ENCODE peak calls at places on chromosomes 1 and 21, in eight cellular contexts. P, Z, S, M, T, L, J and Q are unnamed samples.

GRCh38 chr1:10085076-10085475 is 52.3 kb downstream of the UBE4B start:
- DNase-seq in L (no peak), M (no peak), T (no peak), P (no peak), S (no peak), Z (no peak), J (no peak), Q (peak; percentile 18)

GRCh38 chr1:166383635-166384346 is 217.0 kb upstream of the FAM78B start:
- DNase-seq in T (no peak), L (no peak), S (no peak), J (no peak), P (no peak), M (no peak), Z (no peak), Q (no peak)

GRCh38 chr21:15355066-15355465 is 290.3 kb upstream of the NRIP1 start:
- DNase-seq in Z (no peak), T (no peak), M (no peak), P (no peak), J (no peak), S (no peak), L (no peak), Q (no peak)

GRCh38 chr1:219179293-219179692 is 5.6 kb downstream of the LYPLAL1 start:
- DNase-seq in M (no peak), S (no peak), T (no peak), Z (no peak), J (no peak), L (no peak), P (peak; percentile 56), Q (no peak)

GRCh38 chr1:205924436-205924742 is 18.9 kb downstream of the SLC26A9 start:
- DNase-seq in P (no peak), T (no peak), M (no peak), L (no peak), J (no peak), S (no peak), Z (no peak), Q (no peak)

GRCh38 chr1:70299472-70299871 is 55.0 kb downstream of the ANKRD13C start:
- DNase-seq in S (no peak), L (no peak), M (no peak), P (no peak), Z (no peak), T (no peak), J (no peak), Q (no peak)

GRCh38 chr1:172654535-172654934 is 4.4 kb upstream of the FASLG start:
- DNase-seq in T (peak; percentile 78), L (no peak), S (no peak), Z (no peak), J (no peak), P (peak; percentile 79), M (no peak), Q (peak; percentile 17)

GRCh38 chr1:99943238-99943794 is 26.5 kb upstream of the SLC35A3 start:
- DNase-seq in T (peak; percentile 52), S (no peak), M (no peak), Z (no peak), J (no peak), L (no peak), P (peak; percentile 56), Q (peak; percentile 46)

GRCh38 chr1:62882161-62882560 is 98.2 kb downstream of the ATG4C start:
- DNase-seq in M (no peak), T (no peak), L (no peak), S (no peak), P (peak; percentile 42), J (no peak), Z (no peak), Q (no peak)